ENCODE peak calls at places on chromosomes 16 and 17, in five cellular contexts. F is mucosa of gallbladder; H is tibial artery; T is activated naive CD4-positive, alpha-beta T cell treated with anti-CD3 and anti-CD28 coated beads for 36 hours; I is MV-4-11. O is an unnamed sample.

GRCh38 chr17:75785770-75786538 is 1.3 kb downstream of the UNK start:
- DNase-seq in T (no peak), F (no peak), H (no peak), I (peak), O (peak)

GRCh38 chr16:31476305-31477219 is 4.6 kb downstream of the TGFB1I1 start:
- DNase-seq in H (peak), T (peak), I (peak), F (peak), O (peak)

GRCh38 chr16:70157105-70157476 is 16.5 kb upstream of the CLEC18C start:
- DNase-seq in I (no peak), F (no peak), T (no peak), H (no peak), O (no peak)

GRCh38 chr16:54194008-54194731 is 92.4 kb downstream of the IRX3 start:
- DNase-seq in F (peak), T (no peak), I (no peak), H (peak), O (no peak)

GRCh38 chr16:13631213-13631767 is 288.7 kb upstream of the ERCC4 start:
- DNase-seq in H (no peak), T (no peak), I (no peak), F (no peak), O (no peak)

GRCh38 chr17:859461-860195 is 77.5 kb downstream of the MRM3 start:
- DNase-seq in I (no peak), T (no peak), H (no peak), F (no peak), O (no peak)

GRCh38 chr17:38762231-38762630 is 9.7 kb downstream of the PSMB3 start:
- DNase-seq in I (no peak), F (no peak), H (no peak), T (no peak), O (no peak)

GRCh38 chr17:33511670-33512069 is 218.6 kb upstream of the ASIC2 start:
- DNase-seq in I (peak), H (no peak), F (no peak), T (no peak), O (no peak)

GRCh38 chr16:85157813-85158701 is 45.8 kb upstream of the CIBAR2 start:
- DNase-seq in F (no peak), I (peak), T (peak), H (no peak), O (peak)

GRCh38 chr17:48555616-48556533 is 11.0 kb upstream of the HOXB2 start:
- DNase-seq in H (no peak), F (no peak), I (peak), T (peak), O (no peak)